ENCODE peak calls at places on chromosomes 5 and 9, in six cellular contexts. One of them, this sample, is unnamed.

GRCh38 chr9:117546894-117547293 is 132.0 kb upstream of the ASTN2 start:
- DNase-seq in WTC11: no peak
- DNase-seq in endothelial cell: peak
- DNase-seq in HTR-8/SVneo: no peak
- DNase-seq in ACHN: no peak
- DNase-seq in ELR: no peak
- DNase-seq in this sample: no peak

GRCh38 chr9:84750152-84750865 is 80.8 kb downstream of the NTRK2 start:
- DNase-seq in WTC11: no peak
- DNase-seq in endothelial cell: no peak
- DNase-seq in HTR-8/SVneo: no peak
- DNase-seq in ACHN: no peak
- DNase-seq in ELR: no peak
- DNase-seq in this sample: no peak

GRCh38 chr9:682633-683508 is 158.6 kb upstream of the DMRT1 start:
- DNase-seq in WTC11: no peak
- DNase-seq in endothelial cell: no peak
- DNase-seq in HTR-8/SVneo: no peak
- DNase-seq in ACHN: no peak
- DNase-seq in ELR: peak
- DNase-seq in this sample: no peak

GRCh38 chr9:121690316-121690715 is 38.9 kb downstream of the DAB2IP start:
- DNase-seq in WTC11: no peak
- DNase-seq in endothelial cell: no peak
- DNase-seq in HTR-8/SVneo: no peak
- DNase-seq in ACHN: no peak
- DNase-seq in ELR: no peak
- DNase-seq in this sample: no peak

GRCh38 chr9:132042324-132042723 is 37.3 kb downstream of the MED27 start:
- DNase-seq in WTC11: no peak
- DNase-seq in endothelial cell: no peak
- DNase-seq in HTR-8/SVneo: peak
- DNase-seq in ACHN: peak
- DNase-seq in ELR: peak
- DNase-seq in this sample: peak

GRCh38 chr9:79129865-79130480 is 441.8 kb upstream of the TLE4 start:
- DNase-seq in WTC11: peak
- DNase-seq in endothelial cell: peak
- DNase-seq in HTR-8/SVneo: peak
- DNase-seq in ACHN: peak
- DNase-seq in ELR: peak
- DNase-seq in this sample: peak

GRCh38 chr5:118220491-118220890 is 767.9 kb downstream of the DTWD2 start:
- DNase-seq in WTC11: no peak
- DNase-seq in endothelial cell: no peak
- DNase-seq in HTR-8/SVneo: no peak
- DNase-seq in ACHN: no peak
- DNase-seq in ELR: no peak
- DNase-seq in this sample: no peak

GRCh38 chr9:91146391-91147019 is 215.2 kb downstream of the AUH start:
- DNase-seq in WTC11: no peak
- DNase-seq in endothelial cell: no peak
- DNase-seq in HTR-8/SVneo: no peak
- DNase-seq in ACHN: no peak
- DNase-seq in ELR: no peak
- DNase-seq in this sample: no peak

GRCh38 chr5:132854301-132854700 is 12.0 kb downstream of the GDF9 start:
- DNase-seq in WTC11: no peak
- DNase-seq in endothelial cell: no peak
- DNase-seq in HTR-8/SVneo: no peak
- DNase-seq in ACHN: no peak
- DNase-seq in ELR: peak
- DNase-seq in this sample: no peak

This sample was measured in kidney epithelial cell.